ENCODE peak calls at places on chromosomes 12 and 14, in four cellular contexts. U is HuH-7; H is stimulated activated CD4-positive, alpha-beta T cell treated with anti-CD3 and anti-CD28 coated beads, Interleukin-12 subunit alpha, Interleukin-12 subunit beta, amount 100 ng/mL, for 48 hours; D is mammary epithelial cell. E is an unnamed sample.

GRCh38 chr14:65179918-65180724 is 77.8 kb upstream of the MAX start:
- DNase-seq in H (peak; percentile 56), U (no peak), D (peak; percentile 98), E (peak; percentile 90)

GRCh38 chr12:23757541-23757962 is 191.9 kb downstream of the SOX5 start:
- DNase-seq in U (peak; percentile 14), D (no peak), H (no peak), E (no peak)

GRCh38 chr12:62907067-62907466 is 27.9 kb downstream of the PPM1H start:
- DNase-seq in H (no peak), U (no peak), D (no peak), E (no peak)

GRCh38 chr12:107515446-107515958 is 170.1 kb upstream of the PWP1 start:
- DNase-seq in U (no peak), H (peak; percentile 3), D (peak; percentile 99), E (peak; percentile 98)

GRCh38 chr14:105119410-105120025 is 49.1 kb downstream of the JAG2 start:
- DNase-seq in H (no peak), U (no peak), D (no peak), E (no peak)

GRCh38 chr12:48917857-48918537 is 7.3 kb downstream of the FKBP11 start:
- DNase-seq in U (no peak), H (no peak), D (no peak), E (no peak)

GRCh38 chr14:48670939-48671338 is 915.2 kb downstream of the RPS29 start:
- DNase-seq in H (no peak), D (no peak), U (no peak), E (no peak)

GRCh38 chr14:98173291-98173690 is 1098.7 kb downstream of the BCL11B start:
- DNase-seq in D (no peak), U (no peak), H (no peak), E (no peak)

GRCh38 chr12:53737951-53738833 is 10.9 kb upstream of the CALCOCO1 start:
- DNase-seq in U (no peak), D (no peak), H (no peak), E (no peak)

GRCh38 chr14:63544641-63545234 is 1.6 kb upstream of the PPP2R5E start:
- DNase-seq in D (no peak), H (no peak), U (peak; percentile 44), E (peak; percentile 38)

GRCh38 chr14:63650336-63650952 is 8.8 kb upstream of the WDR89 start:
- DNase-seq in D (no peak), U (no peak), H (no peak), E (no peak)

E was measured in MCF 10A.